ENCODE peak calls at places on chromosome 5, in seven cellular contexts. One of them, this sample, is unnamed.

GRCh38 chr5:99607124-99607523 is 678.3 kb upstream of the CHD1 start:
- DNase-seq in skeletal muscle cell: no peak
- DNase-seq in stimulated activated CD8-positive, alpha-beta memory T cell treated with anti-CD3 and anti-CD28 coated beads, Interleukin-12 subunit alpha, Interleukin-12 subunit beta, amount 100 ng/mL, for 1 hour: no peak
- DNase-seq in Ammon's horn: no peak
- DNase-seq in occipital lobe: no peak
- DNase-seq in endothelial cell: no peak
- DNase-seq in T-helper 1 cell: no peak
- DNase-seq in this sample: no peak

GRCh38 chr5:55597014-55597981 is 62.5 kb upstream of the PLPP1 start:
- DNase-seq in Ammon's horn: no peak
- DNase-seq in endothelial cell: no peak
- DNase-seq in stimulated activated CD8-positive, alpha-beta memory T cell treated with anti-CD3 and anti-CD28 coated beads, Interleukin-12 subunit alpha, Interleukin-12 subunit beta, amount 100 ng/mL, for 1 hour: no peak
- DNase-seq in occipital lobe: no peak
- DNase-seq in skeletal muscle cell: no peak
- DNase-seq in T-helper 1 cell: no peak
- DNase-seq in this sample: no peak

GRCh38 chr5:145680169-145680568 is 155.0 kb downstream of the PRELID2 start:
- DNase-seq in T-helper 1 cell: no peak
- DNase-seq in Ammon's horn: no peak
- DNase-seq in stimulated activated CD8-positive, alpha-beta memory T cell treated with anti-CD3 and anti-CD28 coated beads, Interleukin-12 subunit alpha, Interleukin-12 subunit beta, amount 100 ng/mL, for 1 hour: no peak
- DNase-seq in occipital lobe: no peak
- DNase-seq in endothelial cell: no peak
- DNase-seq in skeletal muscle cell: no peak
- DNase-seq in this sample: no peak

GRCh38 chr5:23461576-23461975 is 45.8 kb upstream of the PRDM9 start:
- DNase-seq in occipital lobe: no peak
- DNase-seq in Ammon's horn: no peak
- DNase-seq in skeletal muscle cell: no peak
- DNase-seq in endothelial cell: no peak
- DNase-seq in stimulated activated CD8-positive, alpha-beta memory T cell treated with anti-CD3 and anti-CD28 coated beads, Interleukin-12 subunit alpha, Interleukin-12 subunit beta, amount 100 ng/mL, for 1 hour: no peak
- DNase-seq in T-helper 1 cell: no peak
- DNase-seq in this sample: no peak

GRCh38 chr5:1543398-1544293 is 19.9 kb upstream of the LPCAT1 start:
- DNase-seq in endothelial cell: no peak
- DNase-seq in Ammon's horn: no peak
- DNase-seq in skeletal muscle cell: no peak
- DNase-seq in stimulated activated CD8-positive, alpha-beta memory T cell treated with anti-CD3 and anti-CD28 coated beads, Interleukin-12 subunit alpha, Interleukin-12 subunit beta, amount 100 ng/mL, for 1 hour: no peak
- DNase-seq in T-helper 1 cell: no peak
- DNase-seq in occipital lobe: no peak
- DNase-seq in this sample: no peak

GRCh38 chr5:75466317-75466716 is 45.1 kb downstream of the CERT1 start:
- DNase-seq in T-helper 1 cell: no peak
- DNase-seq in occipital lobe: no peak
- DNase-seq in endothelial cell: no peak
- DNase-seq in Ammon's horn: no peak
- DNase-seq in stimulated activated CD8-positive, alpha-beta memory T cell treated with anti-CD3 and anti-CD28 coated beads, Interleukin-12 subunit alpha, Interleukin-12 subunit beta, amount 100 ng/mL, for 1 hour: no peak
- DNase-seq in skeletal muscle cell: no peak
- DNase-seq in this sample: peak

GRCh38 chr5:151158287-151158661 is 695 bp upstream of the ANXA6 start:
- DNase-seq in occipital lobe: no peak
- DNase-seq in T-helper 1 cell: no peak
- DNase-seq in stimulated activated CD8-positive, alpha-beta memory T cell treated with anti-CD3 and anti-CD28 coated beads, Interleukin-12 subunit alpha, Interleukin-12 subunit beta, amount 100 ng/mL, for 1 hour: no peak
- DNase-seq in endothelial cell: no peak
- DNase-seq in skeletal muscle cell: no peak
- DNase-seq in Ammon's horn: no peak
- DNase-seq in this sample: no peak

GRCh38 chr5:131386779-131387178 is 122.9 kb downstream of the CDC42SE2 start:
- DNase-seq in Ammon's horn: no peak
- DNase-seq in T-helper 1 cell: no peak
- DNase-seq in endothelial cell: no peak
- DNase-seq in skeletal muscle cell: no peak
- DNase-seq in stimulated activated CD8-positive, alpha-beta memory T cell treated with anti-CD3 and anti-CD28 coated beads, Interleukin-12 subunit alpha, Interleukin-12 subunit beta, amount 100 ng/mL, for 1 hour: no peak
- DNase-seq in occipital lobe: no peak
- DNase-seq in this sample: no peak

GRCh38 chr5:107671742-107672211 is 1.0 kb upstream of the EFNA5 start:
- DNase-seq in occipital lobe: no peak
- DNase-seq in endothelial cell: no peak
- DNase-seq in stimulated activated CD8-positive, alpha-beta memory T cell treated with anti-CD3 and anti-CD28 coated beads, Interleukin-12 subunit alpha, Interleukin-12 subunit beta, amount 100 ng/mL, for 1 hour: no peak
- DNase-seq in T-helper 1 cell: no peak
- DNase-seq in Ammon's horn: peak
- DNase-seq in skeletal muscle cell: no peak
- DNase-seq in this sample: peak

GRCh38 chr5:80704221-80704620 is 49.4 kb upstream of the DHFR start:
- DNase-seq in Ammon's horn: no peak
- DNase-seq in stimulated activated CD8-positive, alpha-beta memory T cell treated with anti-CD3 and anti-CD28 coated beads, Interleukin-12 subunit alpha, Interleukin-12 subunit beta, amount 100 ng/mL, for 1 hour: no peak
- DNase-seq in T-helper 1 cell: no peak
- DNase-seq in endothelial cell: no peak
- DNase-seq in skeletal muscle cell: no peak
- DNase-seq in occipital lobe: no peak
- DNase-seq in this sample: no peak

GRCh38 chr5:2617461-2617860 is 134.0 kb downstream of the IRX2 start:
- DNase-seq in T-helper 1 cell: no peak
- DNase-seq in occipital lobe: no peak
- DNase-seq in endothelial cell: no peak
- DNase-seq in Ammon's horn: no peak
- DNase-seq in stimulated activated CD8-positive, alpha-beta memory T cell treated with anti-CD3 and anti-CD28 coated beads, Interleukin-12 subunit alpha, Interleukin-12 subunit beta, amount 100 ng/mL, for 1 hour: no peak
- DNase-seq in skeletal muscle cell: no peak
- DNase-seq in this sample: no peak

GRCh38 chr5:137622850-137623249 is 113.0 kb downstream of the KLHL3 start:
- DNase-seq in T-helper 1 cell: no peak
- DNase-seq in Ammon's horn: peak
- DNase-seq in stimulated activated CD8-positive, alpha-beta memory T cell treated with anti-CD3 and anti-CD28 coated beads, Interleukin-12 subunit alpha, Interleukin-12 subunit beta, amount 100 ng/mL, for 1 hour: no peak
- DNase-seq in endothelial cell: no peak
- DNase-seq in skeletal muscle cell: no peak
- DNase-seq in occipital lobe: peak
- DNase-seq in this sample: peak

This sample was measured in midbrain.